ENCODE peak calls at places on chromosomes 2 and 18, in eight cellular contexts. One of them, this sample, is unnamed. For H3K4me1, the result is how much of the 10 kb centered on the place peaks cover.

GRCh38 chr2:32627441-32627900 is 379 bp upstream of the TTC27 start:
- DNase-seq in SK-N-SH: peak
- DNase-seq in HCT116: no peak
- DNase-seq in A549: peak
- DNase-seq in K562: no peak
- DNase-seq in GM12878: no peak
- DNase-seq in HepG2: peak
- DNase-seq in Panc1: no peak
- DNase-seq in this sample: peak

GRCh38 chr2:154375625-154376020 is 322.9 kb upstream of the KCNJ3 start:
- DNase-seq in K562: no peak
- DNase-seq in A549: peak
- DNase-seq in HCT116: peak
- DNase-seq in SK-N-SH: peak
- DNase-seq in GM12878: no peak
- DNase-seq in HepG2: peak
- DNase-seq in Panc1: peak
- DNase-seq in this sample: peak

GRCh38 chr2:237517163-237517562 is 30.1 kb downstream of the MLPH start:
- DNase-seq in HepG2: no peak
- DNase-seq in GM12878: no peak
- DNase-seq in HCT116: no peak
- DNase-seq in A549: no peak
- DNase-seq in SK-N-SH: no peak
- DNase-seq in Panc1: no peak
- DNase-seq in K562: no peak
- DNase-seq in this sample: no peak

GRCh38 chr2:98548920-98549818 is 59.1 kb downstream of the COA5 start:
- DNase-seq in GM12878: no peak
- DNase-seq in HepG2: no peak
- DNase-seq in HCT116: no peak
- DNase-seq in K562: no peak
- DNase-seq in A549: no peak
- DNase-seq in SK-N-SH: no peak
- DNase-seq in Panc1: no peak
- DNase-seq in this sample: no peak

GRCh38 chr2:171432206-171432968 is 1.4 kb downstream of the METTL8 start:
- DNase-seq in HepG2: no peak
- DNase-seq in SK-N-SH: no peak
- DNase-seq in K562: no peak
- DNase-seq in GM12878: no peak
- DNase-seq in A549: no peak
- DNase-seq in Panc1: no peak
- DNase-seq in HCT116: no peak
- DNase-seq in this sample: no peak

GRCh38 chr18:74425876-74426275 is 31.2 kb downstream of the DIPK1C start:
- DNase-seq in GM12878: no peak
- DNase-seq in SK-N-SH: no peak
- DNase-seq in HCT116: no peak
- DNase-seq in K562: no peak
- DNase-seq in HepG2: no peak
- DNase-seq in A549: no peak
- DNase-seq in Panc1: no peak
- DNase-seq in this sample: no peak

GRCh38 chr2:237581326-237581725 is 9.2 kb downstream of the RAB17 start:
- DNase-seq in GM12878: no peak
- DNase-seq in HCT116: no peak
- DNase-seq in K562: no peak
- DNase-seq in SK-N-SH: no peak
- DNase-seq in A549: no peak
- DNase-seq in HepG2: no peak
- DNase-seq in Panc1: no peak
- DNase-seq in this sample: no peak

GRCh38 chr2:52703004-52703403 is 1064.6 kb upstream of the CHAC2 start:
- DNase-seq in GM12878: no peak
- DNase-seq in HepG2: no peak
- DNase-seq in K562: no peak
- DNase-seq in Panc1: no peak
- DNase-seq in A549: no peak
- DNase-seq in HCT116: no peak
- DNase-seq in SK-N-SH: no peak
- DNase-seq in this sample: no peak

GRCh38 chr2:42135381-42136312 is 33.5 kb upstream of the EML4 start:
- DNase-seq in HepG2: peak
- DNase-seq in SK-N-SH: no peak
- DNase-seq in Panc1: no peak
- DNase-seq in A549: no peak
- DNase-seq in HCT116: no peak
- DNase-seq in GM12878: no peak
- DNase-seq in K562: no peak
- DNase-seq in this sample: no peak

GRCh38 chr18:55790296-55790695 is 202.3 kb upstream of the TCF4 start:
- DNase-seq in SK-N-SH: no peak
- DNase-seq in Panc1: no peak
- DNase-seq in A549: peak
- DNase-seq in K562: no peak
- DNase-seq in HepG2: no peak
- DNase-seq in HCT116: no peak
- DNase-seq in GM12878: no peak
- DNase-seq in this sample: no peak

GRCh38 chr2:188345439-188345838 is 53.8 kb downstream of the GULP1 start:
- DNase-seq in GM12878: no peak
- DNase-seq in SK-N-SH: no peak
- DNase-seq in HepG2: no peak
- DNase-seq in Panc1: no peak
- DNase-seq in HCT116: no peak
- DNase-seq in A549: no peak
- DNase-seq in K562: no peak
- DNase-seq in this sample: no peak

GRCh38 chr18:486929-487328 is 13.6 kb downstream of the COLEC12 start:
- DNase-seq in SK-N-SH: no peak
- DNase-seq in Panc1: no peak
- DNase-seq in HepG2: no peak
- DNase-seq in K562: no peak
- DNase-seq in GM12878: no peak
- DNase-seq in A549: no peak
- DNase-seq in HCT116: no peak
- DNase-seq in this sample: no peak

GRCh38 chr2:216974321-216975302 is 114.7 kb upstream of the TNP1 start:
- DNase-seq in K562: no peak
- DNase-seq in HCT116: no peak
- DNase-seq in GM12878: no peak
- DNase-seq in A549: no peak
- DNase-seq in Panc1: no peak
- DNase-seq in SK-N-SH: no peak
- DNase-seq in HepG2: no peak
- DNase-seq in this sample: no peak

GRCh38 chr2:109455731-109456691 is 157.8 kb downstream of the SEPTIN10 start:
- DNase-seq in Panc1: no peak
- DNase-seq in SK-N-SH: no peak
- DNase-seq in GM12878: no peak
- DNase-seq in A549: no peak
- DNase-seq in HCT116: no peak
- DNase-seq in K562: no peak
- DNase-seq in HepG2: no peak
- DNase-seq in this sample: no peak

GRCh38 chr2:53593891-53594585 is 173.6 kb upstream of the CHAC2 start:
- DNase-seq in SK-N-SH: no peak
- DNase-seq in HepG2: no peak
- DNase-seq in HCT116: peak
- DNase-seq in GM12878: no peak
- DNase-seq in A549: no peak
- DNase-seq in Panc1: no peak
- DNase-seq in K562: no peak
- DNase-seq in this sample: no peak

GRCh38 chr2:224195954-224196571 is 157.0 kb upstream of the SERPINE2 start:
- DNase-seq in K562: no peak
- DNase-seq in A549: no peak
- DNase-seq in HepG2: no peak
- DNase-seq in SK-N-SH: no peak
- DNase-seq in GM12878: no peak
- DNase-seq in HCT116: no peak
- DNase-seq in Panc1: no peak
- DNase-seq in this sample: no peak

GRCh38 chr2:12493031-12493513 is 223.7 kb upstream of the TRIB2 start:
- DNase-seq in K562: peak
- DNase-seq in SK-N-SH: no peak
- DNase-seq in GM12878: no peak
- DNase-seq in A549: no peak
- DNase-seq in Panc1: no peak
- DNase-seq in HCT116: no peak
- DNase-seq in HepG2: no peak
- DNase-seq in this sample: no peak

GRCh38 chr2:86592547-86593230 is 29.4 kb upstream of the CHMP3 start:
- DNase-seq in K562: no peak
- DNase-seq in HepG2: no peak
- DNase-seq in SK-N-SH: no peak
- DNase-seq in Panc1: no peak
- DNase-seq in HCT116: no peak
- DNase-seq in GM12878: no peak
- DNase-seq in A549: no peak
- DNase-seq in this sample: no peak

GRCh38 chr2:195413422-195413821 is 243.6 kb upstream of the SLC39A10 start:
- DNase-seq in A549: no peak
- DNase-seq in HepG2: no peak
- DNase-seq in K562: no peak
- DNase-seq in GM12878: no peak
- DNase-seq in HCT116: no peak
- DNase-seq in Panc1: no peak
- DNase-seq in SK-N-SH: no peak
- DNase-seq in this sample: no peak
- TF ChIP-seq REST in A549: no peak
- TF ChIP-seq REST in HepG2: no peak
- TF ChIP-seq REST in K562: no peak
- TF ChIP-seq REST in GM12878: no peak
- TF ChIP-seq REST in HCT116: no peak
- TF ChIP-seq REST in Panc1: no peak
- TF ChIP-seq REST in SK-N-SH: no peak
- TF ChIP-seq REST in this sample: no peak

GRCh38 chr18:79575891-79576685 is 103.5 kb upstream of the CTDP1 start:
- DNase-seq in GM12878: no peak
- DNase-seq in K562: no peak
- DNase-seq in A549: no peak
- DNase-seq in Panc1: no peak
- DNase-seq in SK-N-SH: no peak
- DNase-seq in HepG2: no peak
- DNase-seq in HCT116: no peak
- DNase-seq in this sample: no peak

GRCh38 chr18:79578396-79579260 is 101.0 kb upstream of the CTDP1 start:
- DNase-seq in A549: no peak
- DNase-seq in HCT116: no peak
- DNase-seq in Panc1: no peak
- DNase-seq in K562: no peak
- DNase-seq in GM12878: no peak
- DNase-seq in HepG2: no peak
- DNase-seq in SK-N-SH: no peak
- DNase-seq in this sample: no peak

GRCh38 chr18:79576686-79577351 is 102.8 kb upstream of the CTDP1 start:
- DNase-seq in Panc1: no peak
- DNase-seq in GM12878: no peak
- DNase-seq in SK-N-SH: no peak
- DNase-seq in A549: no peak
- DNase-seq in K562: no peak
- DNase-seq in HepG2: no peak
- DNase-seq in HCT116: no peak
- DNase-seq in this sample: no peak

GRCh38 chr18:79579807-79580480 is 99.7 kb upstream of the CTDP1 start:
- DNase-seq in SK-N-SH: no peak
- DNase-seq in HCT116: no peak
- DNase-seq in HepG2: no peak
- DNase-seq in A549: no peak
- DNase-seq in Panc1: no peak
- DNase-seq in K562: no peak
- DNase-seq in GM12878: no peak
- DNase-seq in this sample: no peak

GRCh38 chr18:79577451-79578395 is 101.9 kb upstream of the CTDP1 start:
- DNase-seq in A549: no peak
- DNase-seq in SK-N-SH: no peak
- DNase-seq in Panc1: no peak
- DNase-seq in GM12878: no peak
- DNase-seq in HepG2: no peak
- DNase-seq in K562: no peak
- DNase-seq in HCT116: no peak
- DNase-seq in this sample: no peak
- H3K4me1 ChIP-seq in A549: under half
- H3K4me1 ChIP-seq in SK-N-SH: under half
- H3K4me1 ChIP-seq in Panc1: under half
- H3K4me1 ChIP-seq in GM12878: under half
- H3K4me1 ChIP-seq in HepG2: under half
- H3K4me1 ChIP-seq in K562: under half
- H3K4me1 ChIP-seq in HCT116: under half
- H3K4me1 ChIP-seq in this sample: under half

DNA sequence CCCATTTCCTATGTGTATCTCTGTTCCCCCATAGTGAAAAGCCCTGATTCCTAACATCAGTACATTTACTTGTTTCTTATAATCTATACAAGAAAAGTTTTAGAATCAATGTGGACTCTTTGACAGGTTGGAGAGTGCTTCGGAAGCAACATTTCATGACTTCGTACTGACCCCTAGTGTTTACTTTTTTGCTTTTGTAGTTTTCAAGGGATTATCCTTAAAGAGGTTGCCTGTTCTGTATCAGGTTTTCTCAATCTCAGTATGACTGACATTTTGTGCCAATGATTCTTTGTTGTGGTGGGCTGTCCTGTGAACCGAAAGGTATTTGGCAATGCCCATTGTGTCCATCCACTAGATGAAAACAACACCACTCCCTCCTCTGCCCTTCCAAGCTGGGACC is 43.3 kb upstream of the SERPINB2 start:
- DNase-seq in GM12878: no peak
- DNase-seq in SK-N-SH: no peak
- DNase-seq in HepG2: no peak
- DNase-seq in Panc1: no peak
- DNase-seq in HCT116: peak
- DNase-seq in K562: no peak
- DNase-seq in A549: no peak
- DNase-seq in this sample: peak
- H3K27ac ChIP-seq in GM12878: no peak
- H3K27ac ChIP-seq in SK-N-SH: no peak
- H3K27ac ChIP-seq in HepG2: no peak
- H3K27ac ChIP-seq in Panc1: no peak
- H3K27ac ChIP-seq in HCT116: no peak
- H3K27ac ChIP-seq in K562: no peak
- H3K27ac ChIP-seq in A549: no peak
- H3K27ac ChIP-seq in this sample: no peak

DNA sequence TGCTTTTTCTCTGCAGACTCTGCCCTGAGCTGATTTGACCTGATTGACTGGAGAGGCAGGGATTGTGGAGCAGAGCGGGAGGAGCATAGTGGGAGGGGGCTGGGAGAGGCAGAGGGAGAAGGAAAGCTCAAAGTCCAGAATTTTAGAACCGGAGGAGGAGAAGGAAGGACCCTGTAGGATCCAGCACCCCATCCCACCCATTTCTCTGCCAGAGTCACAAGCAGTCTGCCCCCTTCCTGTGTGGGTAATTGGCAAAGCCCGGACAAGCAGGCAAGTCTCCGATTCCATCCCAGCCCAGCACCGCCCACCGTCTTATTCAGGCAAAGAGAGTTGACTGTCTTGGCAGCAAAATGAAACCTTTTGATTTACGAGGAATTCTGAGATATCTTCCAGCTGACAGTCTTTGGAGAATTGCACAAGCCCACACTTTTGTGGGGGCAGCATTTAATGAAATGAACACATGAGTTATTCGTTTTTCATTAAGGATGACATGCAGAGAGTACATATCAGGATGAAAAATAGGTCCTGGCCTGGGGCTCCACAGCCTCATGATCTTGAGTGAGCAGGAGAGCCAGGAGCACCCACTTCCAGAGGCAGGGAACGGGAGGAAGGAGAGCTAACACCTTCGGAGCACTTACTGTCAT is 103.1 kb downstream of the MCFD2 start:
- DNase-seq in SK-N-SH: peak
- DNase-seq in K562: no peak
- DNase-seq in GM12878: no peak
- DNase-seq in A549: no peak
- DNase-seq in Panc1: no peak
- DNase-seq in HCT116: no peak
- DNase-seq in HepG2: no peak
- DNase-seq in this sample: no peak
- TF ChIP-seq REST in SK-N-SH: no peak
- TF ChIP-seq REST in K562: no peak
- TF ChIP-seq REST in GM12878: no peak
- TF ChIP-seq REST in A549: no peak
- TF ChIP-seq REST in Panc1: no peak
- TF ChIP-seq REST in HCT116: no peak
- TF ChIP-seq REST in HepG2: no peak
- TF ChIP-seq REST in this sample: no peak